ENCODE peak calls at places on chromosomes 6 and 20, in seven cellular contexts. N is fibroblast of villous mesenchyme, Y is ovary, E is thyroid gland, C is AG09319, L is heart right ventricle, P is nephron progenitor cell. J is an unnamed sample.

GRCh38 chr6:2959909-2960719 is 11.3 kb downstream of the SERPINB6 start:
- DNase-seq in N (peak; percentile 52), Y (no peak), E (no peak), C (no peak), L (no peak), P (no peak), J (no peak)

GRCh38 chr20:48750941-48751620 is 76.7 kb downstream of the PREX1 start:
- DNase-seq in N (no peak), Y (no peak), E (peak; percentile 20), C (no peak), L (peak; percentile 73), P (peak; percentile 29), J (no peak)

GRCh38 chr6:76275746-76276145 is 203.3 kb upstream of the IMPG1 start:
- DNase-seq in N (no peak), Y (no peak), E (no peak), C (no peak), L (no peak), P (no peak), J (no peak)

GRCh38 chr6:138311268-138311667 is 66.4 kb upstream of the SMIM28 start:
- DNase-seq in N (no peak), Y (no peak), E (no peak), C (no peak), L (no peak), P (no peak), J (no peak)

GRCh38 chr6:152004896-152005295 is 197.4 kb downstream of the ESR1 start:
- DNase-seq in N (no peak), Y (no peak), E (no peak), C (no peak), L (no peak), P (no peak), J (no peak)

GRCh38 chr20:14830899-14831298 is 493.5 kb upstream of the FLRT3 start:
- DNase-seq in N (no peak), Y (no peak), E (no peak), C (no peak), L (no peak), P (no peak), J (no peak)

GRCh38 chr20:7703436-7703835 is 236.8 kb downstream of the HAO1 start:
- DNase-seq in N (no peak), Y (no peak), E (no peak), C (no peak), L (no peak), P (no peak), J (no peak)

GRCh38 chr20:400451-401275 is 7.4 kb upstream of the RBCK1 start:
- DNase-seq in N (no peak), Y (no peak), E (no peak), C (no peak), L (no peak), P (no peak), J (no peak)

GRCh38 chr6:39847216-39847615 is 55.0 kb downstream of the DAAM2 start:
- DNase-seq in N (no peak), Y (peak; percentile 65), E (no peak), C (no peak), L (peak; percentile 61), P (no peak), J (no peak)

GRCh38 chr6:30219244-30219643 is 6.0 kb upstream of the TRIM26 start:
- DNase-seq in N (peak; percentile 57), Y (peak; percentile 41), E (peak; percentile 45), C (no peak), L (peak; percentile 30), P (peak; percentile 26), J (no peak)

GRCh38 chr6:31416394-31417014 is 13.1 kb downstream of the MICA start:
- DNase-seq in N (no peak), Y (no peak), E (no peak), C (no peak), L (no peak), P (no peak), J (no peak)

GRCh38 chr6:14957355-14958059 is 288.4 kb upstream of the JARID2 start:
- DNase-seq in N (no peak), Y (no peak), E (no peak), C (no peak), L (no peak), P (no peak), J (no peak)

GRCh38 chr6:12785301-12785700 is 68.7 kb downstream of the PHACTR1 start:
- DNase-seq in N (no peak), Y (no peak), E (peak; percentile 2), C (no peak), L (no peak), P (no peak), J (no peak)

GRCh38 chr6:108837236-108837971 is 10.8 kb upstream of the ARMC2 start:
- DNase-seq in N (peak; percentile 18), Y (no peak), E (no peak), C (no peak), L (no peak), P (no peak), J (no peak)

GRCh38 chr6:26056583-26057350 is 30.5 kb upstream of the HFE start:
- DNase-seq in N (peak; percentile 28), Y (peak; percentile 53), E (peak; percentile 31), C (no peak), L (no peak), P (no peak), J (no peak)
- TF ChIP-seq CTCF in N (no peak), Y (no peak), E (no peak), C (no peak), L (no peak), P (no peak), J (no peak)

DNA sequence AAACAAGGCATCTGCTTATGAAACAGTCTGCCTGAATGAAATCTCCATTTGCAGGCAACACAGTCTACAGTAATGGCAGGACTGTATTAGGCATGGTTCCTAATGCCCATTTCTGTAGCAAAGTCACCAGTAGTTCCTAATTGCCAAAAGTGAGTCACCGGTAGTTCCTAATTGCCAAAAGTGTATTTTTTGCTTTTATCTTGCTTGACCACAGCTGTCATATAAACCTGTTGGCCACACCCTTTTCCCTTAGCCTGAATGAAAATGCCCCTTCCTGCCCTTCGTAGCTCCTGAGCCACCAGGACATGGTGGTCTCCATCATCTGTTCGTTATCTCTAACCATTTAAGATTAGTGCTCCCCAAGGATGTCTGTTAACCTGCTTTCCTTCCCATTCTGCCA is 34.5 kb downstream of the MTHFD1L start:
- DNase-seq in N (no peak), Y (no peak), E (no peak), C (no peak), L (no peak), P (no peak), J (no peak)
- TF ChIP-seq CTCF in N (no peak), Y (no peak), E (no peak), C (no peak), L (no peak), P (no peak), J (no peak)

GRCh38 chr6:62615366-62616015 is 329.5 kb upstream of the KHDRBS2 start:
- DNase-seq in N (no peak), Y (no peak), E (peak; percentile 84), C (no peak), L (no peak), P (no peak), J (no peak)

GRCh38 chr6:62613920-62614319 is 327.9 kb upstream of the KHDRBS2 start:
- DNase-seq in N (no peak), Y (no peak), E (no peak), C (no peak), L (no peak), P (no peak), J (no peak)

GRCh38 chr6:62612526-62612925 is 326.5 kb upstream of the KHDRBS2 start:
- DNase-seq in N (no peak), Y (no peak), E (peak; percentile 57), C (no peak), L (no peak), P (no peak), J (no peak)

DNA sequence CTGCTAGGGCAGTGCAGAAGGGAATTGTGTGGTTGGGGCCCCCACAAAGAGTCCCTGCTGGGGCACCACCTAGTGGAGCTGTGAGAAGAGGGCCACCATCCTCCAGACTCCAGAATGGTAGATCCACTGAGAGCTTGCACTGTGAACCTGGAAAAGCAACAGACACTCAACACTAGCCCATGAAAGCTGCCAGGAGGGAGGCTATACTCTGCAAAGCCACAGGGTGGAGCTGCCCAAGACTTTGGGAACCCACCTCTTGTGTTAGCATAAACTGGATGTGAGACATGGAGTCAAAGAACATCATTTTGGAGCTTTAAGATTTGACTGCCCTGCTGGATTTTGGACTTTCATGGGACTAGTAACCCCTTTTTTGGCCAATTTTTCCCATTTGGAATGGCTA is 328.4 kb upstream of the KHDRBS2 start:
- DNase-seq in N (no peak), Y (no peak), E (no peak), C (no peak), L (no peak), P (no peak), J (no peak)
- TF ChIP-seq CTCF in N (no peak), Y (no peak), E (no peak), C (no peak), L (no peak), P (no peak), J (no peak)

GRCh38 chr6:167115054-167115453 is 7.8 kb upstream of the CCR6 start:
- DNase-seq in N (no peak), Y (no peak), E (no peak), C (no peak), L (no peak), P (no peak), J (peak; percentile 27)
- TF ChIP-seq CTCF in N (no peak), Y (no peak), E (no peak), C (no peak), L (no peak), P (no peak), J (no peak)

GRCh38 chr6:88361754-88362153 is 195.6 kb upstream of the CNR1 start:
- DNase-seq in N (no peak), Y (no peak), E (no peak), C (no peak), L (no peak), P (no peak), J (no peak)

GRCh38 chr6:88360203-88360797 is 194.2 kb upstream of the CNR1 start:
- DNase-seq in N (peak; percentile 65), Y (no peak), E (no peak), C (no peak), L (no peak), P (no peak), J (no peak)

GRCh38 chr6:88361298-88361697 is 195.2 kb upstream of the CNR1 start:
- DNase-seq in N (no peak), Y (no peak), E (no peak), C (no peak), L (no peak), P (no peak), J (no peak)

GRCh38 chr6:88358846-88359245 is 192.7 kb upstream of the CNR1 start:
- DNase-seq in N (peak; percentile 12), Y (no peak), E (no peak), C (no peak), L (no peak), P (no peak), J (no peak)

DNA sequence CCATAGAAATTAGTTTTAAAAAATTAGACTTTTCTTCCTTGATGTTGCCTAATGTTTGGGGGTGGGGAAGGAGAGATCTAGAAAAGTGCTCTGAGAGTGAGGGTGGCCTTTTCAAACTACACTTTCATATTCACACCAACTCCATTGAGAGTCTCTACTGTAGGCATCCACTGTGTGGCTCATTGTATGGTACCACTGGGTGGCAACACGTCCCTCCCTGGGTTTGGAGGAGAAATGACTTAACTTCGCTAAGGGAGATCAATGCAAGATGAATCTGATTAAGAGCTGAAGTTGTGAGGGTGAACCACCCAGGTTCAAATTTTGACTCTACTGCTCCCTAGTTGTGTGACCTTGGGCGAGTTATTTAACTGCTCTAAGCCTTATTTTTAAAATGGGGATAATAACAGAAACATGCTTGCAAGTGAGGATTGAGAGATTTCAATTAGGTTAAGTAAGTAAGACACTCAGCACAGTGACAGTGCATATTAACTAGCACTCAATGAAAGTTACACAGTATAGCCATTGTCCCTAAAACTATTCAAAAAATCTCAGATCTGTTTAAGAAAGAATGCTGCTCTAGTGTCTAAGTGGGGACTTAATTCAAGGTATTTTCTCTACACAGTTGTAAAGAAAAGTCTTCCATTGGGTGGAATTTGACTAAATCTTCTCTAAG is 193.5 kb upstream of the CNR1 start:
- DNase-seq in N (no peak), Y (no peak), E (no peak), C (no peak), L (no peak), P (no peak), J (no peak)
- TF ChIP-seq CTCF in N (no peak), Y (no peak), E (no peak), C (no peak), L (no peak), P (no peak), J (no peak)

J was measured in activated B cell treated with CpG ODN at 0.5 μM for 24 hours.